ENCODE peak calls at places on chromosomes 12 and 14, in seven cellular contexts. R is fibroblast of mammary gland, P is neural progenitor cell, U is pancreas, M is endothelial cell, I is OCI-LY7, W is psoas muscle. G is an unnamed sample.

GRCh38 chr12:68880660-68881325 is 52.2 kb downstream of the CPM start:
- DNase-seq in R (no peak), P (no peak), U (no peak), M (no peak), I (no peak), W (no peak), G (no peak)

GRCh38 chr14:104782823-104783170 is 12.8 kb downstream of the AKT1 start:
- DNase-seq in R (no peak), P (no peak), U (no peak), M (no peak), I (no peak), W (no peak), G (no peak)

GRCh38 chr14:100605230-100605629 is 18.0 kb upstream of the BEGAIN start:
- DNase-seq in R (no peak), P (no peak), U (no peak), M (no peak), I (no peak), W (no peak), G (no peak)

GRCh38 chr12:64025174-64025958 is 180.9 kb downstream of the SRGAP1 start:
- DNase-seq in R (no peak), P (no peak), U (no peak), M (no peak), I (no peak), W (no peak), G (no peak)

GRCh38 chr14:81337073-81337472 is 63.1 kb downstream of the STON2 start:
- DNase-seq in R (peak; percentile 27), P (no peak), U (no peak), M (no peak), I (no peak), W (no peak), G (no peak)

GRCh38 chr12:68240975-68241374 is 12.4 kb downstream of the IL22 start:
- DNase-seq in R (peak; percentile 51), P (no peak), U (no peak), M (no peak), I (peak; percentile 72), W (no peak), G (peak; percentile 81)

GRCh38 chr14:39474416-39474911 is 42.2 kb upstream of the FBXO33 start:
- DNase-seq in R (no peak), P (no peak), U (no peak), M (no peak), I (no peak), W (no peak), G (peak; percentile 29)

GRCh38 chr12:82430541-82431145 is 72.3 kb downstream of the METTL25 start:
- DNase-seq in R (no peak), P (no peak), U (no peak), M (no peak), I (no peak), W (no peak), G (no peak)

GRCh38 chr12:80001562-80001961 is 66.7 kb upstream of the PPP1R12A start:
- DNase-seq in R (no peak), P (no peak), U (no peak), M (no peak), I (no peak), W (no peak), G (no peak)

GRCh38 chr14:22939684-22940083 is 10.5 kb upstream of the PRMT5 start:
- DNase-seq in R (peak; percentile 78), P (no peak), U (no peak), M (no peak), I (no peak), W (no peak), G (no peak)

GRCh38 chr12:53065975-53066593 is 13.1 kb downstream of the SPRYD3 start:
- DNase-seq in R (peak; percentile 87), P (peak; percentile 88), U (peak; percentile 79), M (peak; percentile 76), I (peak; percentile 63), W (peak; percentile 93), G (peak; percentile 84)

GRCh38 chr12:82359115-82359478 is 768 bp downstream of the METTL25 start:
- DNase-seq in R (no peak), P (peak; percentile 36), U (peak; percentile 17), M (peak; percentile 15), I (peak; percentile 36), W (peak; percentile 50), G (peak; percentile 25)

GRCh38 chr14:24053548-24054323 is 1.9 kb downstream of the CARMIL3 start:
- DNase-seq in R (no peak), P (no peak), U (no peak), M (no peak), I (no peak), W (no peak), G (no peak)

DNA sequence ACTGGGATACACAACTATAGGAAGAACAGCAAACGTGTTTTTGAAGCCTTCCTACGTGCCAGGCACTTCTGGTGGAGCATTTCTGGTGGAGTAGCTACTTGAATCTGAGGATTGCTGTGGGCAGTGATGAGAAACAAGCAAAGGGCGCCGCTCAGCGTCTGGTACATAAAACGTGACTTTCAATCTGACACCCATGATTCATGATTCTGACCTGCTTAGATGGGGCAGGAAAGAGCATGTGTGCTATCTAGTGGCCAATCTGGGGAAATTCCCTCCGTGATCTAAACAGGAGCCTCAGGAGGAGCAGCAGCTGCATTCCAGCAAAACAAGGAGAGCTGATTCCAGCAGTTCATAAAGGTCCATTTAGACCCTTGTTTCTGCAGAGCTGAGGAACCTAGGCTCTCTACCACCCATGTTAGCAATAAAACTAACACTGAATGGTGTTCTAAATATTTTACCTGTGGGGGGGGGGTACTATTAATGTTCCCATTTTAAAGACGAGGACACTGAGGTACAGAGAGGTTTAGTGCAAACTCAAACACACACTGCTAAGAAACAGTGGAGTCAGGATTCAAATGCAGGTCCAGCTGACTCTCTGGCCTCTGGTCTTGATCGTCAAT is 37.8 kb downstream of the PAH start:
- DNase-seq in R (peak; percentile 60), P (peak; percentile 86), U (peak; percentile 26), M (peak; percentile 18), I (peak; percentile 52), W (peak; percentile 57), G (peak; percentile 57)
- TF ChIP-seq CTCF in R (peak; percentile 29), P (peak; percentile 80), U (no peak), M (no peak), I (peak; percentile 75), W (peak; percentile 14), G (peak; percentile 3)

GRCh38 chr14:74293621-74294020 is 9.1 kb downstream of the ABCD4 start:
- DNase-seq in R (no peak), P (no peak), U (no peak), M (no peak), I (no peak), W (no peak), G (no peak)

GRCh38 chr14:74292061-74292460 is 10.7 kb downstream of the ABCD4 start:
- DNase-seq in R (no peak), P (no peak), U (no peak), M (no peak), I (no peak), W (no peak), G (no peak)

GRCh38 chr14:74286736-74287135 is 16.0 kb downstream of the ABCD4 start:
- DNase-seq in R (no peak), P (no peak), U (no peak), M (no peak), I (no peak), W (no peak), G (no peak)

GRCh38 chr14:74289801-74290200 is 12.9 kb downstream of the ABCD4 start:
- DNase-seq in R (no peak), P (no peak), U (no peak), M (no peak), I (no peak), W (no peak), G (no peak)

DNA sequence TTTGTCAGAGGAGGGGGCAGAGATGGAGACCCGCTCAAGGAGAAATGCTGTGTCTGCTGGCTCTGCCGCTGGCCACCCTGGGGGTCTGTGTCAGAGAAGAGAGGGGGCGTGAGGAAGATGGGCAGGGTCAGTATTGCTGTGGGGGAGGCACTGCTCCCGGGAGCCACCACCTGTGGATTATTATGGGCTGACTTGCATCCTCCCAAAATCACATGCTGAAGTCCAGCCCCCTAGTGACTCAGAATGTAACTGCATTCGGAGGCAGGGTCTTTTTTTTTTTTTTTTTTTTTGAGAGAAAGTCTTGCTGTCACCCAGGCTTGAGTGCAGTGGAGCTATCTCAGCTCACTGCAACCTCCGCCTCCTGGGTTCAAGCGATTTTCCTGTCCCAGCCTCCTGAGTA is 12.3 kb downstream of the ABCD4 start:
- DNase-seq in R (peak; percentile 42), P (peak; percentile 55), U (no peak), M (no peak), I (peak; percentile 50), W (no peak), G (no peak)
- TF ChIP-seq CTCF in R (peak; percentile 37), P (peak; percentile 60), U (no peak), M (peak; percentile 73), I (peak; percentile 70), W (peak; percentile 32), G (no peak)

DNA sequence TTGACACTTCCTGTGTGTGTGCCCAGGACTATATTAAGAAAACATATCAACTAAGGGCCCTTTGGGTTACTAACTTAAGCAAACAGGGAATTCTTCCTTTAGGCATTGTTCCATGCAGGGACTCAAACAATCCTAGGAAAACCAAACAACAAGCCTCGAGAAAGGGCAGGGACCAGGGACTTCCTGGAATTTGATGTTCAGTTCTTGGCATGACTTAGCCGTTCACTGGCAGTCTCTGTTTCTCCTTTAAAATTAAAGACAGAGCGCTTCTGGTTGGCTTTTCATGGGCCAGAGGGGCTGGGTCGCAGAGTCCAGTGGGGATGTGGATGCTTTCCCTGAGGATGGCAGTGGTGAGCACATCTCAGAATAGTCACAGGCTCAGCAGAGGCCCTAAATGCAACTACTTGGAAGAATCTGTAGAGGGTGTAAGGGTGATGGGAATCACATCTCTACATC is 35.2 kb downstream of the RNFT2 start:
- DNase-seq in R (peak; percentile 15), P (peak; percentile 15), U (no peak), M (peak; percentile 57), I (peak; percentile 27), W (no peak), G (no peak)
- TF ChIP-seq CTCF in R (no peak), P (peak; percentile 18), U (no peak), M (no peak), I (peak; percentile 43), W (no peak), G (no peak)

GRCh38 chr12:40107803-40108620 is 2.1 kb upstream of the SLC2A13 start:
- DNase-seq in R (no peak), P (no peak), U (peak; percentile 12), M (no peak), I (no peak), W (no peak), G (no peak)
- TF ChIP-seq CTCF in R (no peak), P (no peak), U (no peak), M (peak; percentile 7), I (peak; percentile 8), W (no peak), G (no peak)

G was measured in GM20000.